ENCODE peak calls at places on chromosome 7, in four cellular contexts. Q, Z, Y and U are unnamed samples.

GRCh38 chr7:66748791-66749190 is 8.3 kb downstream of the RABGEF1 start:
- DNase-seq in Q (no peak), Z (no peak), Y (no peak), U (no peak)

GRCh38 chr7:157683251-157684156 is 346.7 kb downstream of the DNAJB6 start:
- DNase-seq in Q (no peak), Z (no peak), Y (no peak), U (no peak)

GRCh38 chr7:112411186-112411795 is 39.0 kb upstream of the IFRD1 start:
- DNase-seq in Z (no peak), Y (peak; percentile 31), Q (no peak), U (no peak)

GRCh38 chr7:72805526-72806494 is 22.2 kb downstream of the TYW1B start:
- DNase-seq in Q (no peak), Z (peak; percentile 79), Y (peak; percentile 24), U (peak; percentile 5)

GRCh38 chr7:129703751-129704150 is 92.2 kb downstream of the NRF1 start:
- DNase-seq in Z (no peak), Q (no peak), Y (no peak), U (no peak)

GRCh38 chr7:151411551-151411950 is 1.7 kb upstream of the WDR86 start:
- DNase-seq in Q (no peak), Y (no peak), Z (peak; percentile 57), U (no peak)

GRCh38 chr7:22551768-22552513 is 52.0 kb upstream of the STEAP1B start:
- DNase-seq in Q (no peak), Z (no peak), Y (no peak), U (no peak)

GRCh38 chr7:38054199-38054598 is 123.8 kb upstream of the STARD3NL start:
- DNase-seq in Z (no peak), Y (no peak), Q (no peak), U (no peak)

GRCh38 chr7:95411036-95411435 is 14.9 kb upstream of the PON3 start:
- DNase-seq in Q (no peak), Y (no peak), Z (no peak), U (peak; percentile 57)

GRCh38 chr7:151299940-151300665 is 41.5 kb upstream of the NUB1 start:
- DNase-seq in Z (no peak), Q (no peak), Y (no peak), U (no peak)

GRCh38 chr7:94423865-94424264 is 29.2 kb downstream of the COL1A2 start:
- DNase-seq in Z (no peak), Q (no peak), Y (no peak), U (no peak)

GRCh38 chr7:29987083-29987482 is 2.5 kb downstream of the SCRN1 start:
- DNase-seq in Z (no peak), Q (no peak), Y (peak; percentile 53), U (peak; percentile 25)

GRCh38 chr7:4689151-4689550 is 7.1 kb downstream of the FOXK1 start:
- DNase-seq in Q (no peak), Z (no peak), Y (no peak), U (no peak)

GRCh38 chr7:77862691-77863090 is 64.1 kb downstream of the PHTF2 start:
- DNase-seq in Z (no peak), Y (no peak), Q (no peak), U (no peak)

GRCh38 chr7:111392294-111392693 is 170.0 kb downstream of the IMMP2L start:
- DNase-seq in Y (no peak), Z (no peak), Q (no peak), U (no peak)

GRCh38 chr7:16266877-16267276 is 154.5 kb downstream of the CRPPA start:
- DNase-seq in Z (no peak), Y (no peak), Q (no peak), U (no peak)

GRCh38 chr7:140230862-140231778 is 54.3 kb upstream of the KDM7A start:
- DNase-seq in Q (peak; percentile 90), Z (peak; percentile 67), Y (peak; percentile 93), U (peak; percentile 71)

GRCh38 chr7:151732834-151733585 is 143.9 kb downstream of the PRKAG2 start:
- DNase-seq in Z (no peak), Y (no peak), Q (no peak), U (no peak)

GRCh38 chr7:125661677-125662076 is 732.1 kb upstream of the POT1 start:
- DNase-seq in Y (no peak), Q (no peak), Z (no peak), U (no peak)

GRCh38 chr7:91976743-91977142 is 36.1 kb downstream of the AKAP9 start:
- DNase-seq in Y (no peak), Z (no peak), Q (no peak), U (no peak)

GRCh38 chr7:148163246-148163645 is 427.3 kb upstream of the C7orf33 start:
- DNase-seq in Q (no peak), Y (no peak), Z (no peak), U (no peak)

GRCh38 chr7:131723926-131724325 is 167.5 kb upstream of the PODXL start:
- DNase-seq in Z (no peak), Y (peak; percentile 4), Q (no peak), U (peak; percentile 27)

GRCh38 chr7:69832356-69832755 is 234.1 kb downstream of the AUTS2 start:
- DNase-seq in Z (no peak), Y (no peak), Q (no peak), U (no peak)

GRCh38 chr7:32078824-32079223 is 8.6 kb upstream of the PDE1C start:
- DNase-seq in Y (no peak), Z (no peak), Q (no peak), U (no peak)

GRCh38 chr7:17144313-17144712 is 154.1 kb upstream of the AHR start:
- DNase-seq in Z (no peak), Y (no peak), Q (no peak), U (peak; percentile 40)

GRCh38 chr7:130917669-130918128 is 183.7 kb upstream of the KLF14 start:
- DNase-seq in Y (no peak), Z (no peak), Q (no peak), U (peak; percentile 64)

GRCh38 chr7:1200045-1200444 is 32.6 kb upstream of the UNCX start:
- DNase-seq in Y (no peak), Z (peak; percentile 4), Q (no peak), U (no peak)

GRCh38 chr7:4189151-4189570 is 492.9 kb upstream of the FOXK1 start:
- DNase-seq in Y (no peak), Z (no peak), Q (no peak), U (no peak)

GRCh38 chr7:127673902-127674301 is 21.9 kb downstream of the SND1 start:
- DNase-seq in Z (no peak), Y (no peak), Q (no peak), U (no peak)

GRCh38 chr7:132830941-132831340 is 250.9 kb downstream of the CHCHD3 start:
- DNase-seq in Y (no peak), Q (no peak), Z (no peak), U (no peak)

GRCh38 chr7:115087437-115087836 is 165.5 kb downstream of the MDFIC start:
- DNase-seq in Q (no peak), Y (peak; percentile 31), Z (no peak), U (no peak)

GRCh38 chr7:131284702-131285419 is 42.8 kb upstream of the MKLN1 start:
- DNase-seq in Y (no peak), Z (no peak), Q (peak; percentile 15), U (no peak)

DNA sequence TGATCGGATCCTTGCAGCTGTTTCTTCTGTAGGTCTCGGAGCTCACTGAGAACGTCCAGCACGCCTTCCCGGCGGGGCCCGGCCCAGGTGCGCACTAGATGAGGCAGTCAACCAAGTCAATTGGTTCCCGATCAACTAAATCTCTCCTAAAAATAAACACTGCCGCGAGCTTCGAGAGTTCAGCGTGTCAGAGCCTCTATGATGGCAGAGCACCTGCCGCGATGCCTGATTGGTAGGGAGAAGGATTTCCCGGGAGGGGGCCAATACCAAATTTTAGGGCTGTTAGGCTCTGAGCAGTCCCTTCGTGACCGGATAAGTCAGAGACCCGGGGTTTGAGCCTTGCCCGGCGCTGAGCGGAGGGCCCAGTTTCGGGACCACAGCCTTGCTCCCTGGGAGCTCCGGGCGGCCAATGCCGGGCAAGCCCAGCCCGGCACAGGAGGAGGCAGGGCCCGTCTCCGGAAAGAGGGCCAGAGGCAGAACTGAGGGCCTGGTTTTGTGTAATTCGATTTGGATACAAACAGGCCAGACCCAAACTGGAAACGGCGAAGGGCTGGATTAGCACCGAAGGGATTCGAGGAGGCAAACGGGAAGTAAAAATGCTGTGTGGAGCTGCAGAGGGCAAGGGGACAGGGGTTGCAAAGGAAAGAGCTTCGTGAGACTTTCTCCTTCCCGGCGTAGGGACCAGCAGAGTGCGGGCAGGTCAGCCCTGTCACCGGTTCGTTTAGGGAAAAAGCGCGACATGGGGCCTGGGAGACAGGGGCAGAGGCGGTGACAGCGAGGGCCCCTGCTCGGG is 583 bp downstream of the SLC26A5 start:
- DNase-seq in Z (no peak), Q (peak; percentile 41), Y (no peak), U (no peak)
- TF ChIP-seq JUN in Z (no peak), Q (no peak), Y (no peak), U (no peak)

DNA sequence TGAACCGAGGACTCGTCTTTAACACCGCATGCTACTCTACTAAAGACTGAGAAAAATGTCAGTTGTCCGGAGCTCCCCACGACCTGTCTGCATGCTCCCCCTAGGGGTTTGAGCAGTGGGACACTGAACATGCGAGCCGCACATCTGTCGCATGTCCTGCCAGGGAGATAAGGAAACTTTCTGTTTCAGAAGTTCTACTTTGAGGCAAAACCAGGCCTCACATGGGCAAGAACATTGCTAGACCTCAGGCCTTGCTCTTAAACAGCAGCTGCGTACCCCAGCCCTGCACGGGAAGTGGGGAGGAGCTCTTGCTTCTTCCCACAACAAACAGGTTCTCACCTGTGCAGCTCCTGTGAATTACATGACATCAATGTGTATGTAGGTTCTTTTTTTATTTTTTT is 30.3 kb upstream of the HERPUD2 start:
- DNase-seq in Z (no peak), Q (no peak), Y (peak; percentile 30), U (no peak)
- TF ChIP-seq NR3C1 in Z (no peak), Q (no peak), Y (no peak), U (no peak)

GRCh38 chr7:51243631-51244030 is 73.0 kb downstream of the COBL start:
- DNase-seq in Y (no peak), Z (no peak), Q (no peak), U (no peak)

GRCh38 chr7:51238981-51239495 is 77.6 kb downstream of the COBL start:
- DNase-seq in Q (no peak), Y (no peak), Z (no peak), U (no peak)

GRCh38 chr7:51242881-51243518 is 73.6 kb downstream of the COBL start:
- DNase-seq in Y (no peak), Z (no peak), Q (no peak), U (no peak)

GRCh38 chr7:51242007-51242691 is 74.5 kb downstream of the COBL start:
- DNase-seq in Q (no peak), Z (no peak), Y (no peak), U (peak; percentile 9)

GRCh38 chr7:51240868-51241267 is 75.7 kb downstream of the COBL start:
- DNase-seq in Q (no peak), Y (no peak), Z (no peak), U (no peak)
- TF ChIP-seq JUN in Q (no peak), Y (no peak), Z (no peak), U (no peak)

DNA sequence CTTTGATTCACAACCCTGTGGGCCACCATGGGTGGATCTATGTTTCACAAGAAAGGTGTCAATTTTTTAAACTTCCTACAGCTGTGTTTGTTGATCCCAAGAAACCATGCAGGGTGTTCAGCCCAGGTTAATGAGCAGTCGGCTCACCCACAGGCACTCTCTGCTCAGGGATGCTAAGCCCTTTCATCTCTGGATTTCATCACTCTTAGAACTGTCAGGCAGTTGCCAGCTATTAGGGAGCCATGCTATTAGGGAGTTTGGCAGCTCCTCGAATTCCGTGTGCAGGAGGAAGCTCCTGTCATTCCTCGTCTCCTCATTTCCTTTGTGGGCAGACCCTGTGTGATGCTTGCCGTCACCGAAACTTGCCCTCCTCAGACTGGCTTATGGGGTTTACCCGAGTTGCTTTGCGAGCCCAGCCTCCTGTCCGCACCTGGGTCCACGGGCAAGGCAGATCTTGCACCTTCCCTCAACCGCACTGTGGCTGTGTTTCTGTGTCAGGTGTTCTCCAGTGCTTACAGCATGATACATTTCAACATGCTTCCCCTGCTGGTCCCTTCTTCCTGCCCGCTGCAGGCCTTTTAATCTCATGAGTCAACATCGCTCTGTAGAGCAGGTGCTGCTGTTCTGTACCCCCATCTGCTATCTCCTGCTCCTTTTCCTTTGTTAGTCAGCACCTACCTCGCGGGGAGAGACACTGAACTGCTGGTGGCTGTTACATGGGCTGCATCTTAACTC is 509.8 kb downstream of the SUGCT start:
- DNase-seq in Y (no peak), Z (no peak), Q (no peak), U (no peak)
- TF ChIP-seq NR3C1 in Y (no peak), Z (no peak), Q (no peak), U (no peak)